ENCODE peak calls at places on chromosome 19, in ten cellular contexts. L is fibroblast of mammary gland; N is A172; E is NCI-H2029; Y is H9; S is stimulated activated CD4-positive, alpha-beta T cell treated with anti-CD3 and anti-CD28 coated beads, TNF-alpha, amount 100 ng/mL, for 48 hours; T is activated CD4-positive, alpha-beta T cell treated with anti-CD3 and anti-CD28 coated beads for 24 hours; U is non-pigmented ciliary epithelial cell; Z is hepatic stellate cell; A is IMR-90. M is an unnamed sample.

GRCh38 chr19:1908364-1908678 is 3.1 kb downstream of the ADAT3 start:
- DNase-seq in L (no peak), N (no peak), E (no peak), Y (no peak), S (no peak), T (no peak), U (no peak), Z (no peak), A (no peak), M (no peak)

GRCh38 chr19:55146078-55146647 is 2.8 kb downstream of the TNNT1 start:
- DNase-seq in L (peak), N (peak), E (peak), Y (peak), S (no peak), T (no peak), U (no peak), Z (peak), A (no peak), M (no peak)

GRCh38 chr19:19499272-19499995 is 15.9 kb downstream of the TSSK6 start:
- DNase-seq in L (no peak), N (no peak), E (no peak), Y (no peak), S (no peak), T (no peak), U (no peak), Z (no peak), A (no peak), M (no peak)

GRCh38 chr19:50515168-50515561 is 1.5 kb upstream of the ASPDH start:
- DNase-seq in L (no peak), N (no peak), E (no peak), Y (no peak), S (no peak), T (no peak), U (no peak), Z (no peak), A (no peak), M (no peak)

GRCh38 chr19:49339364-49340068 is 4.3 kb downstream of the CD37 start:
- DNase-seq in L (peak), N (no peak), E (no peak), Y (peak), S (no peak), T (no peak), U (peak), Z (peak), A (peak), M (peak)

GRCh38 chr19:13995017-13995728 is 10.9 kb downstream of the RFX1 start:
- DNase-seq in L (peak), N (no peak), E (no peak), Y (no peak), S (no peak), T (no peak), U (no peak), Z (peak), A (peak), M (no peak)

GRCh38 chr19:58569943-58570670 is 3.0 kb downstream of the MZF1 start:
- DNase-seq in L (no peak), N (no peak), E (no peak), Y (no peak), S (no peak), T (no peak), U (no peak), Z (no peak), A (no peak), M (no peak)

GRCh38 chr19:39412100-39412866 is at the start of gene PLEKHG2:
- DNase-seq in L (peak), N (peak), E (peak), Y (peak), S (peak), T (peak), U (peak), Z (peak), A (peak), M (peak)

GRCh38 chr19:44447864-44448674 is at the start of gene ZNF229:
- DNase-seq in L (peak), N (no peak), E (peak), Y (peak), S (peak), T (peak), U (peak), Z (peak), A (peak), M (peak)

GRCh38 chr19:46603195-46603637 is 2.1 kb downstream of the CALM3 start:
- DNase-seq in L (no peak), N (no peak), E (no peak), Y (no peak), S (no peak), T (no peak), U (no peak), Z (no peak), A (no peak), M (no peak)

GRCh38 chr19:604355-604754 is 14.7 kb downstream of the HCN2 start:
- DNase-seq in L (no peak), N (no peak), E (peak), Y (peak), S (no peak), T (peak), U (no peak), Z (no peak), A (no peak), M (no peak)

GRCh38 chr19:869245-870177 is 10.0 kb downstream of the CFD start:
- DNase-seq in L (peak), N (peak), E (peak), Y (no peak), S (no peak), T (no peak), U (peak), Z (peak), A (peak), M (no peak)

GRCh38 chr19:39032164-39032918 is at the start of gene FBXO27:
- DNase-seq in L (no peak), N (no peak), E (no peak), Y (peak), S (no peak), T (no peak), U (no peak), Z (no peak), A (no peak), M (no peak)

GRCh38 chr19:7570761-7571160 is 24.9 kb upstream of the CAMSAP3 start:
- DNase-seq in L (no peak), N (no peak), E (no peak), Y (no peak), S (no peak), T (no peak), U (no peak), Z (no peak), A (no peak), M (no peak)

GRCh38 chr19:23273594-23274412 is 23.6 kb upstream of the ZNF724 start:
- DNase-seq in L (peak), N (peak), E (peak), Y (peak), S (peak), T (peak), U (peak), Z (peak), A (peak), M (peak)

GRCh38 chr19:15269806-15270205 is 37.6 kb upstream of the EPHX3 start:
- DNase-seq in L (no peak), N (no peak), E (no peak), Y (no peak), S (no peak), T (no peak), U (no peak), Z (no peak), A (no peak), M (no peak)

GRCh38 chr19:13599681-13600080 is 93.4 kb upstream of the CACNA1A start:
- DNase-seq in L (no peak), N (no peak), E (no peak), Y (no peak), S (no peak), T (no peak), U (no peak), Z (no peak), A (no peak), M (no peak)

GRCh38 chr19:52825765-52826164 is 4.3 kb upstream of the ZNF28 start:
- DNase-seq in L (no peak), N (no peak), E (no peak), Y (no peak), S (no peak), T (no peak), U (no peak), Z (no peak), A (no peak), M (no peak)

GRCh38 chr19:55258476-55258827 is 365 bp downstream of the PPP6R1 start:
- DNase-seq in L (no peak), N (no peak), E (no peak), Y (no peak), S (no peak), T (no peak), U (no peak), Z (peak), A (no peak), M (no peak)

GRCh38 chr19:38251564-38252051 is 4.6 kb downstream of the PPP1R14A start:
- DNase-seq in L (no peak), N (no peak), E (no peak), Y (no peak), S (no peak), T (no peak), U (no peak), Z (peak), A (no peak), M (no peak)

GRCh38 chr19:51710163-51710562 is 13.6 kb downstream of the HAS1 start:
- DNase-seq in L (no peak), N (no peak), E (no peak), Y (no peak), S (no peak), T (no peak), U (no peak), Z (peak), A (peak), M (no peak)

M was measured in omental fat pad.